ENCODE peak calls at places on chromosomes 13 and 19, in six cellular contexts. B is activated CD8-positive, alpha-beta T cell treated with anti-CD3 and anti-CD28 coated beads, Interleukin-2, amount 10 ng/mL, durations not matched to agents 7 days and 5 days; A is OCI-LY7; R is T-helper 2 cell; S is left kidney; I is SHP77. Z is an unnamed sample.

GRCh38 chr19:36008336-36008978 is at the start of gene SYNE4:
- DNase-seq in I (no peak), A (no peak), R (no peak), S (peak), B (no peak), Z (no peak)

GRCh38 chr13:64471916-64472315 is 2758.2 kb downstream of the PCDH9 start:
- DNase-seq in B (no peak), A (no peak), S (peak), I (no peak), R (no peak), Z (no peak)

GRCh38 chr19:42140125-42140754 is 8.0 kb upstream of the POU2F2 start:
- DNase-seq in S (peak), A (peak), R (peak), B (peak), I (no peak), Z (peak)

GRCh38 chr13:42064966-42065365 is 16.5 kb downstream of the DGKH start:
- DNase-seq in B (no peak), A (no peak), I (no peak), S (no peak), R (no peak), Z (no peak)

GRCh38 chr19:22256856-22257255 is 29.4 kb upstream of the ZNF729 start:
- DNase-seq in R (no peak), B (no peak), A (no peak), I (no peak), S (no peak), Z (no peak)

GRCh38 chr13:50392977-50393376 is 377.7 kb downstream of the KCNRG start:
- DNase-seq in A (no peak), I (no peak), S (no peak), R (no peak), B (no peak), Z (no peak)

GRCh38 chr13:94329754-94330551 is 149.5 kb downstream of the DCT start:
- DNase-seq in B (no peak), S (no peak), I (no peak), A (no peak), R (peak), Z (no peak)

GRCh38 chr19:29364224-29364726 is 151.3 kb upstream of the UQCRFS1 start:
- DNase-seq in R (no peak), I (no peak), B (no peak), A (no peak), S (no peak), Z (no peak)

GRCh38 chr19:45098521-45099464 is 5.8 kb downstream of the PPP1R37 start:
- DNase-seq in A (no peak), R (no peak), I (no peak), S (peak), B (no peak), Z (no peak)

GRCh38 chr19:18421371-18421959 is 2.3 kb downstream of the SSBP4 start:
- DNase-seq in S (no peak), B (no peak), R (no peak), I (no peak), A (no peak), Z (no peak)

GRCh38 chr13:75197803-75198202 is 284.2 kb downstream of the TBC1D4 start:
- DNase-seq in R (no peak), B (no peak), A (no peak), I (no peak), S (no peak), Z (no peak)

Z was measured in CD14-positive monocyte.